ENCODE peak calls at places on chromosomes 16 and 17, in five cellular contexts. One of them, this sample, is unnamed.

GRCh38 chr17:8109669-8110455 is 8.5 kb downstream of the ALOXE3 start:
- DNase-seq in activated CD4-positive, alpha-beta T cell treated with anti-CD3 and anti-CD28 coated beads for 1 hour: peak
- DNase-seq in stimulated activated CD8-positive, alpha-beta memory T cell treated with anti-CD3 and anti-CD28 coated beads, Interleukin-4, amount 100 ng/mL, for 4 hours: peak
- DNase-seq in A549: peak
- DNase-seq in astrocyte of the cerebellum: no peak
- DNase-seq in this sample: no peak

GRCh38 chr17:72446525-72447250 is 325.9 kb downstream of the SOX9 start:
- DNase-seq in activated CD4-positive, alpha-beta T cell treated with anti-CD3 and anti-CD28 coated beads for 1 hour: no peak
- DNase-seq in A549: peak
- DNase-seq in astrocyte of the cerebellum: no peak
- DNase-seq in stimulated activated CD8-positive, alpha-beta memory T cell treated with anti-CD3 and anti-CD28 coated beads, Interleukin-4, amount 100 ng/mL, for 4 hours: no peak
- DNase-seq in this sample: no peak

GRCh38 chr17:56833023-56833811 is 503 bp downstream of the C17orf67 start:
- DNase-seq in astrocyte of the cerebellum: no peak
- DNase-seq in stimulated activated CD8-positive, alpha-beta memory T cell treated with anti-CD3 and anti-CD28 coated beads, Interleukin-4, amount 100 ng/mL, for 4 hours: peak
- DNase-seq in A549: peak
- DNase-seq in activated CD4-positive, alpha-beta T cell treated with anti-CD3 and anti-CD28 coated beads for 1 hour: peak
- DNase-seq in this sample: peak

GRCh38 chr17:38451840-38452529 is 23.7 kb downstream of the ARHGAP23 start:
- DNase-seq in astrocyte of the cerebellum: peak
- DNase-seq in activated CD4-positive, alpha-beta T cell treated with anti-CD3 and anti-CD28 coated beads for 1 hour: no peak
- DNase-seq in stimulated activated CD8-positive, alpha-beta memory T cell treated with anti-CD3 and anti-CD28 coated beads, Interleukin-4, amount 100 ng/mL, for 4 hours: no peak
- DNase-seq in A549: no peak
- DNase-seq in this sample: no peak

GRCh38 chr16:24645739-24646645 is 83.5 kb upstream of the TNRC6A start:
- DNase-seq in stimulated activated CD8-positive, alpha-beta memory T cell treated with anti-CD3 and anti-CD28 coated beads, Interleukin-4, amount 100 ng/mL, for 4 hours: no peak
- DNase-seq in A549: peak
- DNase-seq in astrocyte of the cerebellum: peak
- DNase-seq in activated CD4-positive, alpha-beta T cell treated with anti-CD3 and anti-CD28 coated beads for 1 hour: no peak
- DNase-seq in this sample: peak

GRCh38 chr16:4218202-4218601 is 23.7 kb downstream of the SRL start:
- DNase-seq in A549: no peak
- DNase-seq in activated CD4-positive, alpha-beta T cell treated with anti-CD3 and anti-CD28 coated beads for 1 hour: no peak
- DNase-seq in stimulated activated CD8-positive, alpha-beta memory T cell treated with anti-CD3 and anti-CD28 coated beads, Interleukin-4, amount 100 ng/mL, for 4 hours: no peak
- DNase-seq in astrocyte of the cerebellum: no peak
- DNase-seq in this sample: no peak

GRCh38 chr17:50036455-50037320 is 19.2 kb upstream of the ITGA3 start:
- DNase-seq in stimulated activated CD8-positive, alpha-beta memory T cell treated with anti-CD3 and anti-CD28 coated beads, Interleukin-4, amount 100 ng/mL, for 4 hours: no peak
- DNase-seq in activated CD4-positive, alpha-beta T cell treated with anti-CD3 and anti-CD28 coated beads for 1 hour: no peak
- DNase-seq in astrocyte of the cerebellum: no peak
- DNase-seq in A549: no peak
- DNase-seq in this sample: no peak

GRCh38 chr17:75681289-75681688 is 14.2 kb downstream of the SAP30BP start:
- DNase-seq in astrocyte of the cerebellum: no peak
- DNase-seq in activated CD4-positive, alpha-beta T cell treated with anti-CD3 and anti-CD28 coated beads for 1 hour: no peak
- DNase-seq in stimulated activated CD8-positive, alpha-beta memory T cell treated with anti-CD3 and anti-CD28 coated beads, Interleukin-4, amount 100 ng/mL, for 4 hours: no peak
- DNase-seq in A549: no peak
- DNase-seq in this sample: no peak

GRCh38 chr17:72733619-72734282 is 358.7 kb downstream of the SLC39A11 start:
- DNase-seq in A549: no peak
- DNase-seq in stimulated activated CD8-positive, alpha-beta memory T cell treated with anti-CD3 and anti-CD28 coated beads, Interleukin-4, amount 100 ng/mL, for 4 hours: no peak
- DNase-seq in activated CD4-positive, alpha-beta T cell treated with anti-CD3 and anti-CD28 coated beads for 1 hour: no peak
- DNase-seq in astrocyte of the cerebellum: no peak
- DNase-seq in this sample: no peak

GRCh38 chr17:44522883-44523671 is 19.9 kb upstream of the GPATCH8 start:
- DNase-seq in stimulated activated CD8-positive, alpha-beta memory T cell treated with anti-CD3 and anti-CD28 coated beads, Interleukin-4, amount 100 ng/mL, for 4 hours: peak
- DNase-seq in A549: peak
- DNase-seq in activated CD4-positive, alpha-beta T cell treated with anti-CD3 and anti-CD28 coated beads for 1 hour: peak
- DNase-seq in astrocyte of the cerebellum: no peak
- DNase-seq in this sample: peak

GRCh38 chr17:38710985-38711384 is 5.9 kb downstream of the MLLT6 start:
- DNase-seq in activated CD4-positive, alpha-beta T cell treated with anti-CD3 and anti-CD28 coated beads for 1 hour: no peak
- DNase-seq in astrocyte of the cerebellum: no peak
- DNase-seq in A549: no peak
- DNase-seq in stimulated activated CD8-positive, alpha-beta memory T cell treated with anti-CD3 and anti-CD28 coated beads, Interleukin-4, amount 100 ng/mL, for 4 hours: no peak
- DNase-seq in this sample: no peak

GRCh38 chr17:509316-509715 is 156.7 kb upstream of the RPH3AL start:
- DNase-seq in astrocyte of the cerebellum: no peak
- DNase-seq in activated CD4-positive, alpha-beta T cell treated with anti-CD3 and anti-CD28 coated beads for 1 hour: no peak
- DNase-seq in stimulated activated CD8-positive, alpha-beta memory T cell treated with anti-CD3 and anti-CD28 coated beads, Interleukin-4, amount 100 ng/mL, for 4 hours: no peak
- DNase-seq in A549: no peak
- DNase-seq in this sample: no peak

GRCh38 chr17:63366238-63366561 is 79.9 kb downstream of the CYB561 start:
- DNase-seq in astrocyte of the cerebellum: no peak
- DNase-seq in stimulated activated CD8-positive, alpha-beta memory T cell treated with anti-CD3 and anti-CD28 coated beads, Interleukin-4, amount 100 ng/mL, for 4 hours: no peak
- DNase-seq in activated CD4-positive, alpha-beta T cell treated with anti-CD3 and anti-CD28 coated beads for 1 hour: no peak
- DNase-seq in A549: no peak
- DNase-seq in this sample: no peak

GRCh38 chr16:27973678-27974077 is 89.8 kb downstream of the GSG1L start:
- DNase-seq in A549: no peak
- DNase-seq in astrocyte of the cerebellum: no peak
- DNase-seq in activated CD4-positive, alpha-beta T cell treated with anti-CD3 and anti-CD28 coated beads for 1 hour: no peak
- DNase-seq in stimulated activated CD8-positive, alpha-beta memory T cell treated with anti-CD3 and anti-CD28 coated beads, Interleukin-4, amount 100 ng/mL, for 4 hours: no peak
- DNase-seq in this sample: no peak

GRCh38 chr17:37400505-37400904 is 6.1 kb downstream of the ACACA start:
- DNase-seq in activated CD4-positive, alpha-beta T cell treated with anti-CD3 and anti-CD28 coated beads for 1 hour: no peak
- DNase-seq in astrocyte of the cerebellum: no peak
- DNase-seq in A549: no peak
- DNase-seq in stimulated activated CD8-positive, alpha-beta memory T cell treated with anti-CD3 and anti-CD28 coated beads, Interleukin-4, amount 100 ng/mL, for 4 hours: no peak
- DNase-seq in this sample: no peak

GRCh38 chr17:4426499-4427208 is 7.1 kb upstream of the SPNS3 start:
- DNase-seq in stimulated activated CD8-positive, alpha-beta memory T cell treated with anti-CD3 and anti-CD28 coated beads, Interleukin-4, amount 100 ng/mL, for 4 hours: no peak
- DNase-seq in A549: no peak
- DNase-seq in activated CD4-positive, alpha-beta T cell treated with anti-CD3 and anti-CD28 coated beads for 1 hour: no peak
- DNase-seq in astrocyte of the cerebellum: no peak
- DNase-seq in this sample: no peak

GRCh38 chr17:57455063-57455914 is 199.0 kb downstream of the MSI2 start:
- DNase-seq in A549: no peak
- DNase-seq in stimulated activated CD8-positive, alpha-beta memory T cell treated with anti-CD3 and anti-CD28 coated beads, Interleukin-4, amount 100 ng/mL, for 4 hours: no peak
- DNase-seq in astrocyte of the cerebellum: peak
- DNase-seq in activated CD4-positive, alpha-beta T cell treated with anti-CD3 and anti-CD28 coated beads for 1 hour: no peak
- DNase-seq in this sample: no peak

GRCh38 chr16:19168173-19169080 is at the start of gene SYT17:
- DNase-seq in A549: peak
- DNase-seq in stimulated activated CD8-positive, alpha-beta memory T cell treated with anti-CD3 and anti-CD28 coated beads, Interleukin-4, amount 100 ng/mL, for 4 hours: no peak
- DNase-seq in astrocyte of the cerebellum: no peak
- DNase-seq in activated CD4-positive, alpha-beta T cell treated with anti-CD3 and anti-CD28 coated beads for 1 hour: no peak
- DNase-seq in this sample: no peak

GRCh38 chr17:40510328-40510648 is 8.9 kb upstream of the TNS4 start:
- DNase-seq in activated CD4-positive, alpha-beta T cell treated with anti-CD3 and anti-CD28 coated beads for 1 hour: no peak
- DNase-seq in stimulated activated CD8-positive, alpha-beta memory T cell treated with anti-CD3 and anti-CD28 coated beads, Interleukin-4, amount 100 ng/mL, for 4 hours: no peak
- DNase-seq in astrocyte of the cerebellum: peak
- DNase-seq in A549: peak
- DNase-seq in this sample: peak

GRCh38 chr17:4177732-4178131 is 34.7 kb downstream of the CYB5D2 start:
- DNase-seq in A549: no peak
- DNase-seq in activated CD4-positive, alpha-beta T cell treated with anti-CD3 and anti-CD28 coated beads for 1 hour: no peak
- DNase-seq in stimulated activated CD8-positive, alpha-beta memory T cell treated with anti-CD3 and anti-CD28 coated beads, Interleukin-4, amount 100 ng/mL, for 4 hours: no peak
- DNase-seq in astrocyte of the cerebellum: no peak
- DNase-seq in this sample: no peak

GRCh38 chr17:75439287-75439686 is 17.1 kb upstream of the TMEM94 start:
- DNase-seq in stimulated activated CD8-positive, alpha-beta memory T cell treated with anti-CD3 and anti-CD28 coated beads, Interleukin-4, amount 100 ng/mL, for 4 hours: no peak
- DNase-seq in astrocyte of the cerebellum: no peak
- DNase-seq in A549: peak
- DNase-seq in activated CD4-positive, alpha-beta T cell treated with anti-CD3 and anti-CD28 coated beads for 1 hour: no peak
- DNase-seq in this sample: no peak

GRCh38 chr17:78875738-78876597 is 27.0 kb downstream of the CEP295NL start:
- DNase-seq in stimulated activated CD8-positive, alpha-beta memory T cell treated with anti-CD3 and anti-CD28 coated beads, Interleukin-4, amount 100 ng/mL, for 4 hours: no peak
- DNase-seq in astrocyte of the cerebellum: no peak
- DNase-seq in A549: no peak
- DNase-seq in activated CD4-positive, alpha-beta T cell treated with anti-CD3 and anti-CD28 coated beads for 1 hour: no peak
- DNase-seq in this sample: no peak

GRCh38 chr17:34542700-34543336 is 36.6 kb upstream of the TMEM132E start:
- DNase-seq in astrocyte of the cerebellum: no peak
- DNase-seq in A549: peak
- DNase-seq in stimulated activated CD8-positive, alpha-beta memory T cell treated with anti-CD3 and anti-CD28 coated beads, Interleukin-4, amount 100 ng/mL, for 4 hours: peak
- DNase-seq in activated CD4-positive, alpha-beta T cell treated with anti-CD3 and anti-CD28 coated beads for 1 hour: peak
- DNase-seq in this sample: no peak

GRCh38 chr17:60165976-60166375 is 16.2 kb downstream of the CA4 start:
- DNase-seq in activated CD4-positive, alpha-beta T cell treated with anti-CD3 and anti-CD28 coated beads for 1 hour: no peak
- DNase-seq in astrocyte of the cerebellum: no peak
- DNase-seq in A549: no peak
- DNase-seq in stimulated activated CD8-positive, alpha-beta memory T cell treated with anti-CD3 and anti-CD28 coated beads, Interleukin-4, amount 100 ng/mL, for 4 hours: no peak
- DNase-seq in this sample: no peak

GRCh38 chr16:70455910-70456309 is 1.5 kb downstream of the FCSK start:
- DNase-seq in activated CD4-positive, alpha-beta T cell treated with anti-CD3 and anti-CD28 coated beads for 1 hour: no peak
- DNase-seq in A549: peak
- DNase-seq in stimulated activated CD8-positive, alpha-beta memory T cell treated with anti-CD3 and anti-CD28 coated beads, Interleukin-4, amount 100 ng/mL, for 4 hours: no peak
- DNase-seq in astrocyte of the cerebellum: no peak
- DNase-seq in this sample: no peak

GRCh38 chr16:56684256-56684925 is 2.1 kb downstream of the MT1X start:
- DNase-seq in A549: no peak
- DNase-seq in astrocyte of the cerebellum: no peak
- DNase-seq in stimulated activated CD8-positive, alpha-beta memory T cell treated with anti-CD3 and anti-CD28 coated beads, Interleukin-4, amount 100 ng/mL, for 4 hours: no peak
- DNase-seq in activated CD4-positive, alpha-beta T cell treated with anti-CD3 and anti-CD28 coated beads for 1 hour: no peak
- DNase-seq in this sample: no peak

GRCh38 chr17:48678141-48678971 is 44.0 kb downstream of the PRAC1 start:
- DNase-seq in activated CD4-positive, alpha-beta T cell treated with anti-CD3 and anti-CD28 coated beads for 1 hour: peak
- DNase-seq in A549: peak
- DNase-seq in astrocyte of the cerebellum: no peak
- DNase-seq in stimulated activated CD8-positive, alpha-beta memory T cell treated with anti-CD3 and anti-CD28 coated beads, Interleukin-4, amount 100 ng/mL, for 4 hours: peak
- DNase-seq in this sample: peak

GRCh38 chr17:14121952-14122351 is 52.6 kb downstream of the COX10 start:
- DNase-seq in astrocyte of the cerebellum: no peak
- DNase-seq in A549: no peak
- DNase-seq in stimulated activated CD8-positive, alpha-beta memory T cell treated with anti-CD3 and anti-CD28 coated beads, Interleukin-4, amount 100 ng/mL, for 4 hours: no peak
- DNase-seq in activated CD4-positive, alpha-beta T cell treated with anti-CD3 and anti-CD28 coated beads for 1 hour: no peak
- DNase-seq in this sample: no peak

GRCh38 chr16:21703589-21704174 is 39.9 kb downstream of the OTOA start:
- DNase-seq in stimulated activated CD8-positive, alpha-beta memory T cell treated with anti-CD3 and anti-CD28 coated beads, Interleukin-4, amount 100 ng/mL, for 4 hours: no peak
- DNase-seq in A549: no peak
- DNase-seq in activated CD4-positive, alpha-beta T cell treated with anti-CD3 and anti-CD28 coated beads for 1 hour: no peak
- DNase-seq in astrocyte of the cerebellum: no peak
- DNase-seq in this sample: no peak

GRCh38 chr17:56125830-56126819 is 27.1 kb upstream of the ANKFN1 start:
- DNase-seq in astrocyte of the cerebellum: peak
- DNase-seq in A549: peak
- DNase-seq in stimulated activated CD8-positive, alpha-beta memory T cell treated with anti-CD3 and anti-CD28 coated beads, Interleukin-4, amount 100 ng/mL, for 4 hours: no peak
- DNase-seq in activated CD4-positive, alpha-beta T cell treated with anti-CD3 and anti-CD28 coated beads for 1 hour: no peak
- DNase-seq in this sample: peak

GRCh38 chr16:82846806-82847205 is 220.0 kb downstream of the CDH13 start:
- DNase-seq in stimulated activated CD8-positive, alpha-beta memory T cell treated with anti-CD3 and anti-CD28 coated beads, Interleukin-4, amount 100 ng/mL, for 4 hours: no peak
- DNase-seq in A549: no peak
- DNase-seq in astrocyte of the cerebellum: no peak
- DNase-seq in activated CD4-positive, alpha-beta T cell treated with anti-CD3 and anti-CD28 coated beads for 1 hour: no peak
- DNase-seq in this sample: no peak

GRCh38 chr17:59465949-59466307 is 99.5 kb upstream of the DHX40 start:
- DNase-seq in A549: no peak
- DNase-seq in stimulated activated CD8-positive, alpha-beta memory T cell treated with anti-CD3 and anti-CD28 coated beads, Interleukin-4, amount 100 ng/mL, for 4 hours: no peak
- DNase-seq in activated CD4-positive, alpha-beta T cell treated with anti-CD3 and anti-CD28 coated beads for 1 hour: no peak
- DNase-seq in astrocyte of the cerebellum: no peak
- DNase-seq in this sample: no peak

GRCh38 chr16:12046651-12047050 is 70.1 kb downstream of the SNX29 start:
- DNase-seq in astrocyte of the cerebellum: no peak
- DNase-seq in activated CD4-positive, alpha-beta T cell treated with anti-CD3 and anti-CD28 coated beads for 1 hour: no peak
- DNase-seq in A549: no peak
- DNase-seq in stimulated activated CD8-positive, alpha-beta memory T cell treated with anti-CD3 and anti-CD28 coated beads, Interleukin-4, amount 100 ng/mL, for 4 hours: no peak
- DNase-seq in this sample: no peak

GRCh38 chr16:10656618-10657017 is 38.1 kb downstream of the TEKT5 start:
- DNase-seq in stimulated activated CD8-positive, alpha-beta memory T cell treated with anti-CD3 and anti-CD28 coated beads, Interleukin-4, amount 100 ng/mL, for 4 hours: no peak
- DNase-seq in activated CD4-positive, alpha-beta T cell treated with anti-CD3 and anti-CD28 coated beads for 1 hour: no peak
- DNase-seq in astrocyte of the cerebellum: no peak
- DNase-seq in A549: no peak
- DNase-seq in this sample: no peak

GRCh38 chr17:48074322-48075054 is 26.3 kb downstream of the NFE2L1 start:
- DNase-seq in astrocyte of the cerebellum: peak
- DNase-seq in activated CD4-positive, alpha-beta T cell treated with anti-CD3 and anti-CD28 coated beads for 1 hour: peak
- DNase-seq in stimulated activated CD8-positive, alpha-beta memory T cell treated with anti-CD3 and anti-CD28 coated beads, Interleukin-4, amount 100 ng/mL, for 4 hours: peak
- DNase-seq in A549: peak
- DNase-seq in this sample: peak

GRCh38 chr17:82831041-82831817 is 8.6 kb downstream of the ZNF750 start:
- DNase-seq in stimulated activated CD8-positive, alpha-beta memory T cell treated with anti-CD3 and anti-CD28 coated beads, Interleukin-4, amount 100 ng/mL, for 4 hours: no peak
- DNase-seq in astrocyte of the cerebellum: no peak
- DNase-seq in activated CD4-positive, alpha-beta T cell treated with anti-CD3 and anti-CD28 coated beads for 1 hour: no peak
- DNase-seq in A549: no peak
- DNase-seq in this sample: no peak

GRCh38 chr17:77127735-77128361 is 12.9 kb upstream of the SEC14L1 start:
- DNase-seq in A549: no peak
- DNase-seq in astrocyte of the cerebellum: no peak
- DNase-seq in stimulated activated CD8-positive, alpha-beta memory T cell treated with anti-CD3 and anti-CD28 coated beads, Interleukin-4, amount 100 ng/mL, for 4 hours: peak
- DNase-seq in activated CD4-positive, alpha-beta T cell treated with anti-CD3 and anti-CD28 coated beads for 1 hour: peak
- DNase-seq in this sample: no peak

GRCh38 chr16:50970221-50970620 is 180.8 kb downstream of the SALL1 start:
- DNase-seq in stimulated activated CD8-positive, alpha-beta memory T cell treated with anti-CD3 and anti-CD28 coated beads, Interleukin-4, amount 100 ng/mL, for 4 hours: no peak
- DNase-seq in astrocyte of the cerebellum: no peak
- DNase-seq in A549: no peak
- DNase-seq in activated CD4-positive, alpha-beta T cell treated with anti-CD3 and anti-CD28 coated beads for 1 hour: no peak
- DNase-seq in this sample: no peak